ENCODE peak calls at places on chromosome 1, in six cellular contexts. M, S, G, I, F and L are unnamed samples.

GRCh38 chr1:3076388-3076740 is 7.4 kb downstream of the PRDM16 start:
- DNase-seq in F (no peak), M (no peak), S (no peak), G (no peak), I (no peak), L (no peak)

GRCh38 chr1:23029337-23029736 is 10.1 kb downstream of the KDM1A start:
- DNase-seq in G (no peak), S (no peak), M (no peak), F (no peak), I (no peak), L (no peak)

GRCh38 chr1:36765785-36766300 is 268.5 kb downstream of the GRIK3 start:
- DNase-seq in F (no peak), G (no peak), S (no peak), M (no peak), I (no peak), L (no peak)

GRCh38 chr1:240987928-240988327 is 369.1 kb downstream of the RGS7 start:
- DNase-seq in M (no peak), I (no peak), G (no peak), F (no peak), S (no peak), L (no peak)

GRCh38 chr1:56194911-56195310 is 384.5 kb downstream of the PLPP3 start:
- DNase-seq in I (no peak), S (peak; percentile 76), M (peak; percentile 60), G (no peak), F (no peak), L (no peak)

GRCh38 chr1:183734600-183735036 is 70.3 kb upstream of the RGL1 start:
- DNase-seq in M (peak; percentile 79), F (no peak), S (peak; percentile 48), I (peak; percentile 21), G (peak; percentile 25), L (no peak)

GRCh38 chr1:24348196-24348595 is 29.0 kb downstream of the GRHL3 start:
- DNase-seq in S (no peak), F (no peak), M (no peak), I (no peak), G (no peak), L (no peak)

GRCh38 chr1:7680791-7681165 is 90.3 kb upstream of the VAMP3 start:
- DNase-seq in I (no peak), M (no peak), S (no peak), G (no peak), F (no peak), L (no peak)

GRCh38 chr1:45444609-45445131 is 46.3 kb downstream of the TESK2 start:
- DNase-seq in S (peak; percentile 20), M (no peak), I (no peak), G (no peak), F (no peak), L (no peak)

GRCh38 chr1:94282143-94282711 is 44.8 kb upstream of the ARHGAP29 start:
- DNase-seq in I (no peak), F (no peak), M (no peak), G (no peak), S (no peak), L (no peak)

GRCh38 chr1:94285026-94285654 is 47.8 kb upstream of the ARHGAP29 start:
- DNase-seq in M (no peak), G (no peak), S (peak; percentile 54), F (no peak), I (no peak), L (no peak)

GRCh38 chr1:94283462-94283861 is 46.1 kb upstream of the ARHGAP29 start:
- DNase-seq in G (no peak), S (no peak), F (no peak), M (no peak), I (no peak), L (no peak)

GRCh38 chr1:94284481-94284880 is 47.1 kb upstream of the ARHGAP29 start:
- DNase-seq in G (no peak), S (peak; percentile 48), M (no peak), F (no peak), I (no peak), L (no peak)

GRCh38 chr1:94286864-94287437 is 49.6 kb upstream of the ARHGAP29 start:
- DNase-seq in G (no peak), S (no peak), I (no peak), F (no peak), M (no peak), L (no peak)
- TF ChIP-seq CTCF in G (no peak), S (no peak), I (no peak), F (no peak), M (no peak), L (no peak)

GRCh38 chr1:201259476-201260235 is 23.6 kb upstream of the PKP1 start:
- DNase-seq in F (no peak), G (no peak), S (peak; percentile 43), M (peak; percentile 15), I (no peak), L (no peak)
- TF ChIP-seq CTCF in F (no peak), G (no peak), S (no peak), M (no peak), I (no peak), L (no peak)

GRCh38 chr1:19412654-19413053 is 72.7 kb downstream of the CAPZB start:
- DNase-seq in I (no peak), F (no peak), M (no peak), G (no peak), S (no peak), L (no peak)

GRCh38 chr1:19413999-19414398 is 71.3 kb downstream of the CAPZB start:
- DNase-seq in I (no peak), F (no peak), S (no peak), M (no peak), G (no peak), L (no peak)

GRCh38 chr1:19416919-19417441 is 68.4 kb downstream of the CAPZB start:
- DNase-seq in F (no peak), G (no peak), S (no peak), I (no peak), M (no peak), L (no peak)

GRCh38 chr1:19416145-19416544 is 69.2 kb downstream of the CAPZB start:
- DNase-seq in M (no peak), G (no peak), I (no peak), S (no peak), F (no peak), L (no peak)

DNA sequence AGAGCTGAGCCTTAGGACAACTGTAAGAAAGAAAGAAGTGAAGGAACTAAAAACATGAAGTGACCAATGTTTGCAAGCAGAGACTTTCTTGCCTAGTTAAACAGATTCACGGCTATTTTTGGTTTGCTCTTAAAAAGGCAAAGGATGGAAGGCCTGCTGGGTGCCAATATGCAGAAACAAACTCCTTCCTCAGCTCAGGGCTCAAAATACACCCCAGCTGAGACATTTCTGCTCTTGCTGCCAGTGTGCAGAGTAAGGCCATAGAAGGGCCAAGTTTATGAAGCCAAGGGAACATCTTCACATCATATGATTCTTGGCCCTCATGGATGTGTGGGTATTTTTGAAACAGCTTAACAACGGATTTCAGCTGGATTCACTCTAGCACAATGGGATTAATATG is 70.8 kb downstream of the CAPZB start:
- DNase-seq in F (no peak), S (no peak), I (no peak), M (peak; percentile 34), G (no peak), L (no peak)
- TF ChIP-seq CTCF in F (no peak), S (no peak), I (no peak), M (no peak), G (no peak), L (no peak)

DNA sequence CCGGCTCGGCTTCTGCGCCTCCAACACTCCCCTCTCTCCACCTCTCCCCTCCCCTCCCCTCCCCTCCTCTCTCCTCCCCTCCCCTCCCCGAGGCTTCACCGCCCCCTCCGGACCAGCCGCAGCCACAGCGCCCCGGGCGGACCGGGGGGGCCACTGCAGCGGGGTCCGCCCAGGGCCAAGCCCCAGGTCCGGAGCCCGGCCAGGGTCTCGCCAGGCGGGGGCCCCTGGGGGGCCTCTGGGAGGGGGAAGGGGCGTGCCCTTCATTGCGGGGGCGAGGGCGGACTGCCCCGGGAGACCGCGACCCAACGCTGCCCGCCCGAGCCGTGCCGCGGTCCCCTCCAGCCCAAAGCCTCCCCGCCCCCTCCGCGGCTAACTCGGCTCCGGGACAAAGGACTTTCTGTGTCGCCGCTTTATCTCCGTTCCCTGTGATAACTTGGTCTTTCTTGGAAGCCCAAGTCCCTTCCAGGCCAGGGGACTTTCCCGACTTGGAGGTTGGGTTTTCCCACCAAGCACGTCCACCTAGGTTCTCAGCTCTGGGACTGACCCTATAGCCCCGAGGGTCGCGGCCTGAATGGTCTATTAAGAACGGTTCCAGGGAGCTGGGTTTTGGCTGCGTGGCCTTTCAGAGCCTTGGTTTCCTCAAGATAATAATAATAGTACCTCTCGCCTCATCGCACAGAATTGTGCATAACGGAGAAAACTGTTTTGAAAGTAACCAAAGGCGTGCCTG is at the start of gene UBQLN4:
- DNase-seq in G (peak; percentile 73), F (peak; percentile 94), S (peak; percentile 81), M (peak; percentile 94), I (peak; percentile 93), L (peak; percentile 81)
- TF ChIP-seq CTCF in G (peak; percentile 76), F (peak; percentile 30), S (peak; percentile 58), M (peak; percentile 25), I (peak; percentile 52), L (peak; percentile 53)

DNA sequence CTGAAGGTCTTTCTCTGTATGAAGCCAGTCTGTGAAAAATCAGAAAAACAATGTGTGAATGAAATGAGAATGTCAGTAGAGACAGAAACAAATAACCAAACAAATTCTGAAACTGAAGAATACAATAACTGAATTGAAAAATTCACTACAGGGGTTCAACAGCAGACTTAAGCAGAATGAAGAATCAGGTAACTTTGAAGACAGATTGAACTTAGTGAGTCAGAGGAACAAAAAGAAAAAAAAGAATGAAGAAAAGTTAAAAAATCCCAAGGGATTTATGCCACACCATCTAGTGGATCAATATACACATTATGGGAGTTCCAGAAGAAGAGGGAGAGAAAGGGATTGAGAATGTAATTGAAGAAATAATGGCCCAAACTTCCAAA is 14.6 kb downstream of the ZNF691 start:
- DNase-seq in F (no peak), G (no peak), M (no peak), I (no peak), S (no peak), L (no peak)
- TF ChIP-seq CTCF in F (no peak), G (no peak), M (no peak), I (no peak), S (no peak), L (no peak)

DNA sequence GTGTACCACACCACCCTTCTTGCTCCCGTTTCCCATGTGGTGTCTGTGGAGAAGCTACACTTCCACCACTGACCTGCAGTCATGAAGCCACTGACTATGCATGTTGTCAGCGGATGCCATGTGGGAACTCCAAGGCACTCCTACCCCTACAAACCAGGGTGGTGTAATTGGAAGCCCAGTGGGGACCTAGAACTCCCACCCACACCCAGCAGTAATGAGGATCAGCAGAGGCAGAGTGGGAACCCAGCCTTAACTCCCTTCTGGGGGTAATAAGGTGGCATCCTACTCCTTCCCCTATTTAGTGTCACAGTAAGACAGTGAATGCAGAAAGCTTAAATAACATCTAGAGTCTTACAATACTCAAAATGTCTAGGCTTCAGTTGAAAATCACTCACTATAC is 78.4 kb downstream of the SPATA46 start:
- DNase-seq in S (no peak), F (no peak), I (no peak), G (no peak), M (no peak), L (no peak)
- TF ChIP-seq CTCF in S (no peak), F (no peak), I (no peak), G (no peak), M (no peak), L (no peak)